ENCODE peak calls at places on chromosomes 2 and 18, in ten cellular contexts. One of them, this sample, is unnamed.

GRCh38 chr2:55408946-55409868 is 10.4 kb downstream of the CCDC88A start:
- DNase-seq in T-helper 2 cell: peak
- DNase-seq in endothelial cell of umbilical vein: no peak
- DNase-seq in adrenal gland: no peak
- DNase-seq in activated T-cell treated with anti-CD3 and anti-CD28 coated beads for 24 hours: no peak
- DNase-seq in NCI-H1436: no peak
- DNase-seq in activated CD4-positive, alpha-beta T cell treated with anti-CD3 and anti-CD28 coated beads, Interleukin-2, amount 50 U/mL, for 24 hours: no peak
- DNase-seq in NCI-H345: no peak
- DNase-seq in HFFc6: peak
- DNase-seq in left cardiac atrium: no peak
- DNase-seq in this sample: no peak

GRCh38 chr2:32772623-32773221 is 144.9 kb downstream of the TTC27 start:
- DNase-seq in T-helper 2 cell: peak
- DNase-seq in endothelial cell of umbilical vein: peak
- DNase-seq in adrenal gland: peak
- DNase-seq in activated T-cell treated with anti-CD3 and anti-CD28 coated beads for 24 hours: no peak
- DNase-seq in NCI-H1436: peak
- DNase-seq in activated CD4-positive, alpha-beta T cell treated with anti-CD3 and anti-CD28 coated beads, Interleukin-2, amount 50 U/mL, for 24 hours: no peak
- DNase-seq in NCI-H345: peak
- DNase-seq in HFFc6: peak
- DNase-seq in left cardiac atrium: no peak
- DNase-seq in this sample: peak

GRCh38 chr18:36124841-36125240 is 4.3 kb downstream of the SLC39A6 start:
- DNase-seq in T-helper 2 cell: no peak
- DNase-seq in endothelial cell of umbilical vein: no peak
- DNase-seq in adrenal gland: no peak
- DNase-seq in activated T-cell treated with anti-CD3 and anti-CD28 coated beads for 24 hours: no peak
- DNase-seq in NCI-H1436: no peak
- DNase-seq in activated CD4-positive, alpha-beta T cell treated with anti-CD3 and anti-CD28 coated beads, Interleukin-2, amount 50 U/mL, for 24 hours: no peak
- DNase-seq in NCI-H345: no peak
- DNase-seq in HFFc6: no peak
- DNase-seq in left cardiac atrium: no peak
- DNase-seq in this sample: no peak

GRCh38 chr2:1930956-1931914 is 186.9 kb upstream of the PXDN start:
- DNase-seq in T-helper 2 cell: peak
- DNase-seq in endothelial cell of umbilical vein: no peak
- DNase-seq in adrenal gland: peak
- DNase-seq in activated T-cell treated with anti-CD3 and anti-CD28 coated beads for 24 hours: no peak
- DNase-seq in NCI-H1436: no peak
- DNase-seq in activated CD4-positive, alpha-beta T cell treated with anti-CD3 and anti-CD28 coated beads, Interleukin-2, amount 50 U/mL, for 24 hours: no peak
- DNase-seq in NCI-H345: no peak
- DNase-seq in HFFc6: no peak
- DNase-seq in left cardiac atrium: no peak
- DNase-seq in this sample: no peak

GRCh38 chr2:152369176-152369860 is 34.3 kb downstream of the FMNL2 start:
- DNase-seq in T-helper 2 cell: no peak
- DNase-seq in endothelial cell of umbilical vein: no peak
- DNase-seq in adrenal gland: no peak
- DNase-seq in activated T-cell treated with anti-CD3 and anti-CD28 coated beads for 24 hours: no peak
- DNase-seq in NCI-H1436: no peak
- DNase-seq in activated CD4-positive, alpha-beta T cell treated with anti-CD3 and anti-CD28 coated beads, Interleukin-2, amount 50 U/mL, for 24 hours: no peak
- DNase-seq in NCI-H345: no peak
- DNase-seq in HFFc6: peak
- DNase-seq in left cardiac atrium: no peak
- DNase-seq in this sample: no peak

GRCh38 chr2:177602611-177603164 is 210.1 kb downstream of the AGPS start:
- DNase-seq in T-helper 2 cell: no peak
- DNase-seq in endothelial cell of umbilical vein: no peak
- DNase-seq in adrenal gland: no peak
- DNase-seq in activated T-cell treated with anti-CD3 and anti-CD28 coated beads for 24 hours: no peak
- DNase-seq in NCI-H1436: no peak
- DNase-seq in activated CD4-positive, alpha-beta T cell treated with anti-CD3 and anti-CD28 coated beads, Interleukin-2, amount 50 U/mL, for 24 hours: no peak
- DNase-seq in NCI-H345: no peak
- DNase-seq in HFFc6: no peak
- DNase-seq in left cardiac atrium: no peak
- DNase-seq in this sample: no peak

GRCh38 chr2:209525336-209525735 is 101.5 kb downstream of the MAP2 start:
- DNase-seq in T-helper 2 cell: no peak
- DNase-seq in endothelial cell of umbilical vein: no peak
- DNase-seq in adrenal gland: peak
- DNase-seq in activated T-cell treated with anti-CD3 and anti-CD28 coated beads for 24 hours: no peak
- DNase-seq in NCI-H1436: no peak
- DNase-seq in activated CD4-positive, alpha-beta T cell treated with anti-CD3 and anti-CD28 coated beads, Interleukin-2, amount 50 U/mL, for 24 hours: no peak
- DNase-seq in NCI-H345: no peak
- DNase-seq in HFFc6: no peak
- DNase-seq in left cardiac atrium: no peak
- DNase-seq in this sample: peak

GRCh38 chr18:35024965-35025364 is 16.2 kb upstream of the MAPRE2 start:
- DNase-seq in T-helper 2 cell: no peak
- DNase-seq in endothelial cell of umbilical vein: peak
- DNase-seq in adrenal gland: peak
- DNase-seq in activated T-cell treated with anti-CD3 and anti-CD28 coated beads for 24 hours: no peak
- DNase-seq in NCI-H1436: no peak
- DNase-seq in activated CD4-positive, alpha-beta T cell treated with anti-CD3 and anti-CD28 coated beads, Interleukin-2, amount 50 U/mL, for 24 hours: no peak
- DNase-seq in NCI-H345: no peak
- DNase-seq in HFFc6: peak
- DNase-seq in left cardiac atrium: peak
- DNase-seq in this sample: peak

GRCh38 chr2:100981011-100981410 is 21.1 kb upstream of the RPL31 start:
- DNase-seq in T-helper 2 cell: no peak
- DNase-seq in endothelial cell of umbilical vein: no peak
- DNase-seq in adrenal gland: no peak
- DNase-seq in activated T-cell treated with anti-CD3 and anti-CD28 coated beads for 24 hours: no peak
- DNase-seq in NCI-H1436: no peak
- DNase-seq in activated CD4-positive, alpha-beta T cell treated with anti-CD3 and anti-CD28 coated beads, Interleukin-2, amount 50 U/mL, for 24 hours: no peak
- DNase-seq in NCI-H345: no peak
- DNase-seq in HFFc6: no peak
- DNase-seq in left cardiac atrium: no peak
- DNase-seq in this sample: no peak

GRCh38 chr2:174768557-174768956 is 4.3 kb upstream of the CHRNA1 start:
- DNase-seq in T-helper 2 cell: no peak
- DNase-seq in endothelial cell of umbilical vein: no peak
- DNase-seq in adrenal gland: no peak
- DNase-seq in activated T-cell treated with anti-CD3 and anti-CD28 coated beads for 24 hours: no peak
- DNase-seq in NCI-H1436: no peak
- DNase-seq in activated CD4-positive, alpha-beta T cell treated with anti-CD3 and anti-CD28 coated beads, Interleukin-2, amount 50 U/mL, for 24 hours: no peak
- DNase-seq in NCI-H345: no peak
- DNase-seq in HFFc6: no peak
- DNase-seq in left cardiac atrium: no peak
- DNase-seq in this sample: no peak

This sample was measured in dermis blood vessel endothelial cell.